ENCODE peak calls at places on chromosomes 2 and 18, in five cellular contexts. One of them, this sample, is unnamed.

GRCh38 chr18:75081486-75081885 is 127.5 kb downstream of the PTGR3 start:
- DNase-seq in cerebellar cortex: no peak
- DNase-seq in EL: no peak
- DNase-seq in AML-193: no peak
- DNase-seq in stimulated activated CD4-positive, alpha-beta T cell treated with anti-CD3 and anti-CD28 coated beads, TNF-alpha, amount 100 ng/mL, for 24 hours: no peak
- DNase-seq in this sample: no peak

GRCh38 chr18:55199291-55199963 is 240.2 kb upstream of the CCDC68 start:
- DNase-seq in cerebellar cortex: no peak
- DNase-seq in EL: no peak
- DNase-seq in AML-193: no peak
- DNase-seq in stimulated activated CD4-positive, alpha-beta T cell treated with anti-CD3 and anti-CD28 coated beads, TNF-alpha, amount 100 ng/mL, for 24 hours: no peak
- DNase-seq in this sample: no peak

GRCh38 chr18:21270453-21270852 is 28.4 kb downstream of the GREB1L start:
- DNase-seq in cerebellar cortex: no peak
- DNase-seq in EL: peak
- DNase-seq in AML-193: no peak
- DNase-seq in stimulated activated CD4-positive, alpha-beta T cell treated with anti-CD3 and anti-CD28 coated beads, TNF-alpha, amount 100 ng/mL, for 24 hours: no peak
- DNase-seq in this sample: peak

GRCh38 chr2:200687938-200688920 is 102.4 kb downstream of the AOX1 start:
- DNase-seq in cerebellar cortex: no peak
- DNase-seq in EL: no peak
- DNase-seq in AML-193: no peak
- DNase-seq in stimulated activated CD4-positive, alpha-beta T cell treated with anti-CD3 and anti-CD28 coated beads, TNF-alpha, amount 100 ng/mL, for 24 hours: no peak
- DNase-seq in this sample: no peak

GRCh38 chr2:133287709-133288108 is 280.6 kb downstream of the NCKAP5 start:
- DNase-seq in cerebellar cortex: no peak
- DNase-seq in EL: peak
- DNase-seq in AML-193: no peak
- DNase-seq in stimulated activated CD4-positive, alpha-beta T cell treated with anti-CD3 and anti-CD28 coated beads, TNF-alpha, amount 100 ng/mL, for 24 hours: no peak
- DNase-seq in this sample: peak

GRCh38 chr2:168466190-168466737 is 10.2 kb downstream of the CERS6 start:
- DNase-seq in cerebellar cortex: no peak
- DNase-seq in EL: no peak
- DNase-seq in AML-193: no peak
- DNase-seq in stimulated activated CD4-positive, alpha-beta T cell treated with anti-CD3 and anti-CD28 coated beads, TNF-alpha, amount 100 ng/mL, for 24 hours: no peak
- DNase-seq in this sample: no peak

GRCh38 chr2:143525006-143525405 is 395.8 kb downstream of the ARHGAP15 start:
- DNase-seq in cerebellar cortex: no peak
- DNase-seq in EL: peak
- DNase-seq in AML-193: no peak
- DNase-seq in stimulated activated CD4-positive, alpha-beta T cell treated with anti-CD3 and anti-CD28 coated beads, TNF-alpha, amount 100 ng/mL, for 24 hours: no peak
- DNase-seq in this sample: no peak

GRCh38 chr18:74745658-74746403 is 148.2 kb downstream of the ZNF407 start:
- DNase-seq in cerebellar cortex: no peak
- DNase-seq in EL: peak
- DNase-seq in AML-193: no peak
- DNase-seq in stimulated activated CD4-positive, alpha-beta T cell treated with anti-CD3 and anti-CD28 coated beads, TNF-alpha, amount 100 ng/mL, for 24 hours: no peak
- DNase-seq in this sample: peak

GRCh38 chr2:24832526-24832925 is 39.3 kb downstream of the CENPO start:
- DNase-seq in cerebellar cortex: no peak
- DNase-seq in EL: no peak
- DNase-seq in AML-193: no peak
- DNase-seq in stimulated activated CD4-positive, alpha-beta T cell treated with anti-CD3 and anti-CD28 coated beads, TNF-alpha, amount 100 ng/mL, for 24 hours: no peak
- DNase-seq in this sample: no peak

GRCh38 chr2:238567067-238567855 is 140.5 kb downstream of the ASB1 start:
- DNase-seq in cerebellar cortex: no peak
- DNase-seq in EL: no peak
- DNase-seq in AML-193: no peak
- DNase-seq in stimulated activated CD4-positive, alpha-beta T cell treated with anti-CD3 and anti-CD28 coated beads, TNF-alpha, amount 100 ng/mL, for 24 hours: no peak
- DNase-seq in this sample: no peak

GRCh38 chr2:36352711-36353110 is 2.9 kb upstream of the CRIM1 start:
- DNase-seq in cerebellar cortex: peak
- DNase-seq in EL: peak
- DNase-seq in AML-193: no peak
- DNase-seq in stimulated activated CD4-positive, alpha-beta T cell treated with anti-CD3 and anti-CD28 coated beads, TNF-alpha, amount 100 ng/mL, for 24 hours: no peak
- DNase-seq in this sample: peak

GRCh38 chr2:181203916-181204315 is 223.5 kb downstream of the UBE2E3 start:
- DNase-seq in cerebellar cortex: no peak
- DNase-seq in EL: peak
- DNase-seq in AML-193: no peak
- DNase-seq in stimulated activated CD4-positive, alpha-beta T cell treated with anti-CD3 and anti-CD28 coated beads, TNF-alpha, amount 100 ng/mL, for 24 hours: no peak
- DNase-seq in this sample: no peak

GRCh38 chr2:175811966-175812365 is 190.1 kb downstream of the LNPK start:
- DNase-seq in cerebellar cortex: no peak
- DNase-seq in EL: no peak
- DNase-seq in AML-193: no peak
- DNase-seq in stimulated activated CD4-positive, alpha-beta T cell treated with anti-CD3 and anti-CD28 coated beads, TNF-alpha, amount 100 ng/mL, for 24 hours: no peak
- DNase-seq in this sample: no peak

GRCh38 chr2:2837768-2838547 is 506.9 kb upstream of the MYT1L start:
- DNase-seq in cerebellar cortex: no peak
- DNase-seq in EL: no peak
- DNase-seq in AML-193: no peak
- DNase-seq in stimulated activated CD4-positive, alpha-beta T cell treated with anti-CD3 and anti-CD28 coated beads, TNF-alpha, amount 100 ng/mL, for 24 hours: no peak
- DNase-seq in this sample: no peak

GRCh38 chr2:62305421-62306176 is 109.7 kb downstream of the B3GNT2 start:
- DNase-seq in cerebellar cortex: no peak
- DNase-seq in EL: no peak
- DNase-seq in AML-193: no peak
- DNase-seq in stimulated activated CD4-positive, alpha-beta T cell treated with anti-CD3 and anti-CD28 coated beads, TNF-alpha, amount 100 ng/mL, for 24 hours: peak
- DNase-seq in this sample: no peak

GRCh38 chr2:122610948-122611609 is 855.6 kb downstream of the TSN start:
- DNase-seq in cerebellar cortex: no peak
- DNase-seq in EL: no peak
- DNase-seq in AML-193: no peak
- DNase-seq in stimulated activated CD4-positive, alpha-beta T cell treated with anti-CD3 and anti-CD28 coated beads, TNF-alpha, amount 100 ng/mL, for 24 hours: no peak
- DNase-seq in this sample: no peak

GRCh38 chr2:203808041-203808750 is 59.4 kb upstream of the CTLA4 start:
- DNase-seq in cerebellar cortex: peak
- DNase-seq in EL: peak
- DNase-seq in AML-193: no peak
- DNase-seq in stimulated activated CD4-positive, alpha-beta T cell treated with anti-CD3 and anti-CD28 coated beads, TNF-alpha, amount 100 ng/mL, for 24 hours: no peak
- DNase-seq in this sample: peak

GRCh38 chr2:105868060-105868459 is 123.3 kb downstream of the NCK2 start:
- DNase-seq in cerebellar cortex: no peak
- DNase-seq in EL: no peak
- DNase-seq in AML-193: no peak
- DNase-seq in stimulated activated CD4-positive, alpha-beta T cell treated with anti-CD3 and anti-CD28 coated beads, TNF-alpha, amount 100 ng/mL, for 24 hours: no peak
- DNase-seq in this sample: no peak